ENCODE peak calls at places on chromosomes 11 and 22, in four cellular contexts. Z is transverse colon, U is tibial nerve, Q is body of pancreas. E is an unnamed sample.

GRCh38 chr11:42646959-42647358 is 664.8 kb upstream of the API5 start:
- DNase-seq in Z (no peak), U (no peak), Q (no peak), E (no peak)

GRCh38 chr22:48738204-48738980 is 1089.3 kb downstream of the BRD1 start:
- DNase-seq in Z (no peak), U (no peak), Q (no peak), E (no peak)

GRCh38 chr22:22857607-22858558 is 29.7 kb upstream of the IGLL5 start:
- DNase-seq in Z (no peak), U (no peak), Q (no peak), E (no peak)

GRCh38 chr22:48268771-48269552 is 1506.5 kb downstream of the TBC1D22A start:
- DNase-seq in Z (no peak), U (no peak), Q (no peak), E (no peak)

GRCh38 chr11:44030276-44030932 is 17.4 kb upstream of the ACCSL start:
- DNase-seq in Z (no peak), U (no peak), Q (peak; percentile 28), E (no peak)

GRCh38 chr22:45742866-45743450 is 71.3 kb downstream of the ATXN10 start:
- DNase-seq in Z (no peak), U (no peak), Q (peak; percentile 49), E (no peak)

GRCh38 chr11:10456519-10456918 is 1.5 kb downstream of the AMPD3 start:
- DNase-seq in Z (no peak), U (no peak), Q (no peak), E (no peak)

GRCh38 chr11:92070026-92070889 is 154.4 kb upstream of the FAT3 start:
- DNase-seq in Z (no peak), U (no peak), Q (no peak), E (no peak)

GRCh38 chr11:65182258-65183170 is 786 bp downstream of the CAPN1 start:
- DNase-seq in Z (peak; percentile 67), U (peak; percentile 16), Q (peak; percentile 68), E (no peak)

GRCh38 chr22:43681724-43682360 is 130.3 kb downstream of the EFCAB6 start:
- DNase-seq in Z (no peak), U (no peak), Q (no peak), E (no peak)

GRCh38 chr22:49623176-49623575 is 204.5 kb downstream of the BRD1 start:
- DNase-seq in Z (no peak), U (no peak), Q (no peak), E (no peak)

DNA sequence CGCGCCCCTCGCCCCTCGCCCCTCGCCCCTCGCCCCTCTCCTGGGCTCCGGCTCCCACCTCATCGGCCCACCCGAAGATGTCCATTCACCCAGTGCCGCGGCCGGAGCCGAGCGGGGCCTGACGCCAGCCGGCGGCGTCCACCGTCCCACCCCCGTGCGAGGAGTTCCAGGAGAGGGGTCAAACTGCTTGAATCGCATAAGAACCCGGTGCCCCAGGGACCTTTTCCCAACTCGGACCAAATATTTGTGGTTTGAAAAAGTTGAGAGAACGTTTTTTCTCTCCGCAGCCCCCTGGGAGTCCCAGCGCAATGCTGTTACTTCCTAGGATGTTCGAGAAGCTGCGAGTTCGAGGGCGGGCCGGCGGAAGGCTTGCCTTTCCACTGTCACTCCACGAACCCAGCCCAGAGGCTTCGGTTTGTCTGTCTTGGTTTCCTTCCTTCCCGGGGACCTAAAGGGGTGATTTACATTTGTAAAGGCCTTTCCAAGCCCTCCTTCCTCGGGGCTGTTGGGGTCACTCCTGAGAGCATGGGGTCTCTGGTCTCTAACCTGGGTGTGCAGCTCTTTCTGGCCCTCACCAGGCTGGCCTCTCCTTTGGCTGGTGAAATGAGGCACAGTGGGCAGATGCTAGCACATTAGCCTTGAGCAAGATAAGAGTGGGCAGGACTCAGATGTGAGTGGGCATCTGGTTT is 38.0 kb downstream of the ETS1 start:
- DNase-seq in Z (peak; percentile 31), U (peak; percentile 50), Q (peak; percentile 35), E (no peak)
- H3K4me3 ChIP-seq in Z (peak overlapping the region; percentile 40), U (peak overlapping the region; percentile 56), Q (no peak overlapping the region), E (peak overlapping the region; percentile 69)

GRCh38 chr11:122727101-122727929 is 71.8 kb downstream of the UBASH3B start:
- DNase-seq in Z (peak; percentile 26), U (no peak), Q (no peak), E (no peak)

GRCh38 chr11:122721964-122722266 is 66.4 kb downstream of the UBASH3B start:
- DNase-seq in Z (no peak), U (no peak), Q (no peak), E (no peak)

GRCh38 chr11:122723106-122723505 is 67.6 kb downstream of the UBASH3B start:
- DNase-seq in Z (no peak), U (no peak), Q (no peak), E (no peak)

GRCh38 chr11:122723576-122723975 is 68.1 kb downstream of the UBASH3B start:
- DNase-seq in Z (no peak), U (no peak), Q (no peak), E (no peak)

DNA sequence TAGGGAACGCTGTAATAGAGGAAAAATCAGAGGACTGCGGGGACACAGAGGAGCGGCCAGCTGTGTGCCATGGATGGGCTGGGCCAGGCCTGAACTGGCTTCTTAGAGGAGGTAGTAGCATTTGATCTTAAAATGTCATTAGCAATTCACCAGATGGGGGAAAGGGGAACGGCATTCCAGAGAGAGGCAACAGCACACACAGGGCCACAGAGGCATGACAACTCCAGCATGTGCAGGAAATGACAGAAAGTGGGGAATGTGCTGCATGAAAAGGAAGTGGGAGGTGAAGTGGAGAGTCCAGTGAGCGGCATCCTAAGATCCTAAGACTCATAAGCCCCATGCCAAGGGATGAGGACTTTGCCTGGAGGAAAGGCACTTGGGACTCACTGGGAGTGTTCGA is 69.0 kb downstream of the UBASH3B start:
- DNase-seq in Z (no peak), U (no peak), Q (no peak), E (no peak)
- H3K27ac ChIP-seq in Z (no peak overlapping the region), U (no peak overlapping the region), Q (no peak overlapping the region), E (no peak overlapping the region)

DNA sequence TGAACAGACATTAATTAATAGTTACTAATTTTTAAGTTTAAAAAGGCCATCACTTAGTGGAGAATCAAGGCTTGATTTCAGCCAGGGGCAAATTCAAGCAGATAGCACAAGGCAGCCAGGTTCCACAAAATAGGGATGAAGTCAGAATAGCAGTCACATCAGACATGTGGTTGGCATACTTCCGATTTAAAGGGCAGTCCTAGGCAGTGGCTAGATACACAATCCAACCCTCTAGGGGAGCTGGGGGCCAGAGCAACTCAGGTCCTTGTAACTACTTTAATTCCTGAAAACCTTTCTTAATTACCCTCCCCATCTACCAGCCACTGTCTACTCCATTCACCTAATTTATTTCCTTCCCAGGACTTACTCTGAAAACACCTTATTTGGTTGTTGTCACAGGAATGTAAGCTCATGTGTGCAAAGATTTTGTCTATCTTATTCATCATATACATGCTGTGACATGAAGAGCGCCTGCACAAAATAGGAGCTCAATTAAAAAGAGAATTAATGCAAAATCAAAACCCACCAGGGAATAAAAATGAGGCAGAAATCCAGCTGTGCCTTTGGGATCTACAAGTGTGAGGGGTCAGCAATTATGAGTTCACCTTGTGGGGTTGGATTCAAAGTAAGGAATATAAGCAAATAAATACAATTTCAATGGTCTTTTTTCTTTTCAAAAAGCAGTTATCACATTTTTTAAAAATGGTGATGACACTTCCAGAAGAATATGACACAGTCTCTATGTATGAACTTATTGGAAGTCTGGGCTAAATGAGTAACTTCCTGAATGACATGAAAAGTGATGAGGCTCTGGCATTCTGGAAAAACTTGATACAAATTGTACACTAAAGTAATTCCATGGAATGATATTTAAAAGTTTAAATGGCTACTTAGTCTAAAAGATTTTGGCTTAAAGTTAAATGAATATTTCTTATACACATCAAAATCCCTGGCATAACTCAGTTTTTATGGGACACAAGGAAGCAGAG is 53.8 kb downstream of the COPB1 start:
- DNase-seq in Z (no peak), U (no peak), Q (no peak), E (no peak)
- H3K4me3 ChIP-seq in Z (no peak overlapping the region), U (no peak overlapping the region), Q (no peak overlapping the region), E (no peak overlapping the region)

GRCh38 chr11:46380340-46381045 is 976 bp upstream of the MDK start:
- DNase-seq in Z (peak; percentile 87), U (peak; percentile 37), Q (peak; percentile 70), E (no peak)
- H3K27ac ChIP-seq in Z (peak overlapping the region; percentile 82), U (peak overlapping the region; percentile 91), Q (peak overlapping the region; percentile 53), E (peak overlapping the region; percentile 71)

DNA sequence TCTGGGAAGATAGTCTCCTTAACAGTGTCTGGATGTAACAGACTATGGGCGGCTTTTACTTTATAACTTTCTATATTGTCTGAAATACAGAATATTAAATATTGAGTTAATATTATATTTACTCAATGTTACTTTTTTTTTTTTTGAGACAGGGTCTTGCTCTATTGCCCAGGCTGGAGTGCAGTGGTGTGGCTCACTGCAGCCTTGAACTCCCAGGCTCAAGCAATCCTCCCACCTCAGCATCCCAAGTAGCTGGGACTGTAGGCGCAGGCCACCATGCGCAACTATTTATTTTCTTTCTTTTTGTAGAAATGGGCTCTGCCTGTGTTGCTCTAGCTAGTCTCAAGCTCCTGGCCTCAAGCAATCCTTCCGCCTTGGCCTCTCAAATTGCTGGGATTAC is 47.0 kb downstream of the FAM83F start:
- DNase-seq in Z (no peak), U (no peak), Q (no peak), E (no peak)
- H3K4me3 ChIP-seq in Z (no peak overlapping the region), U (no peak overlapping the region), Q (no peak overlapping the region), E (no peak overlapping the region)

DNA sequence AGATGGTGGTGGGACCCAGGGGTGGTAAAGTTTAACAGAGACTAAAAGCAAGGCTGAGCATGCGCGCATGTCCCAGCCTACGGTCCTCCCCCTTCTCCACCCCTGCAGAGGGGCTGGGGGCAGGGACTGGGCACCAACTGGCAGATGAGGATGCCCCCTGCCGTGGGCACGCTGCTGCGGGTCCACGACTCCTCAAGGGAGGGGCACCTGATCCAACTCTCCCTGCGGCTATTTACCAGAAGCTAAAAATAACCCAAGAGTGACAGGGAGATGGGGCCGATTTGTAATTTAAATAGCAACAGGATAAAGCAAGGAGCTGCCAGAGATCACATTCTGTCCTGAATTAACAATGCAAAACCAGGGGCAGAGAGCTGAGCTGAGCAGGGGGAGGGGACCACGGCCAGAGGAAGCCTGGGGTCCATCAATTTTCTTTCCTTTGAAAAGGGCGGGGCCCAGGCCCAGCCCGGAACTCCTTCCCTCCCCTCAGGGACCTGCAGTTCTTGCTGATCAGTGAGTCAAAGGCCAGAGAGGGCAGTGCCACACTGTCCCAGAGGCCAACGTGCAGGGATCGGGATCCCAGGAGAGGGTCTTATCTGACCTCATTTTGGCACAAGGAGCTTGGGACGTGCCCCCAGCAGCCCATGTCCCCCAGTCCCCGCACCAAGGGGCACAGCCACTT is 8.1 kb upstream of the DGKZ start:
- DNase-seq in Z (no peak), U (no peak), Q (no peak), E (no peak)
- H3K27ac ChIP-seq in Z (peak overlapping the region; percentile 45), U (peak overlapping the region; percentile 26), Q (peak overlapping the region; percentile 4), E (peak overlapping the region; percentile 88)

E was measured in dorsolateral prefrontal cortex.